ENCODE peak calls at places on chromosomes 4 and X, in six cellular contexts. W is NCI-H1694 treated with DMSO at 0.1 percent for 48 hours, O is foreskin keratinocyte, E is substantia nigra, F is natural killer cell, L is AG09309. Y is an unnamed sample.

GRCh38 chr4:123350191-123350544 is 46.4 kb upstream of the SPRY1 start:
- DNase-seq in E (no peak), W (no peak), L (no peak), O (peak; percentile 76), F (no peak), Y (no peak)

GRCh38 chr4:73669410-73670183 is 49.4 kb upstream of the RASSF6 start:
- DNase-seq in F (no peak), O (no peak), L (no peak), E (no peak), W (no peak), Y (no peak)

GRCh38 chr4:13464973-13465372 is 19.2 kb downstream of the RAB28 start:
- DNase-seq in W (no peak), E (no peak), L (no peak), O (no peak), F (no peak), Y (no peak)

GRCh38 chr4:96742332-96743014 is 902.6 kb downstream of the PDHA2 start:
- DNase-seq in W (no peak), F (no peak), L (no peak), O (no peak), E (no peak), Y (no peak)

GRCh38 chr4:66741081-66741480 is 804.2 kb downstream of the CENPC start:
- DNase-seq in F (no peak), O (peak; percentile 91), W (no peak), L (no peak), E (no peak), Y (no peak)

GRCh38 chrX:40176256-40176978 is 78.7 kb upstream of the BCOR start:
- DNase-seq in E (no peak), L (no peak), F (peak; percentile 72), O (no peak), W (no peak), Y (peak; percentile 67)

GRCh38 chrX:38768079-38768478 is 33.2 kb upstream of the MID1IP1 start:
- DNase-seq in E (no peak), F (no peak), W (peak; percentile 34), O (no peak), L (no peak), Y (peak; percentile 10)

GRCh38 chrX:7972586-7972985 is 45.4 kb upstream of the PNPLA4 start:
- DNase-seq in F (no peak), E (no peak), O (no peak), L (no peak), W (no peak), Y (no peak)

GRCh38 chr4:3411676-3412075 is 30.1 kb upstream of the HGFAC start:
- DNase-seq in L (no peak), W (no peak), O (no peak), E (no peak), F (no peak), Y (no peak)

GRCh38 chr4:184416913-184417734 is 57.2 kb downstream of the IRF2 start:
- DNase-seq in O (no peak), L (no peak), E (no peak), W (no peak), F (peak; percentile 54), Y (peak; percentile 69)

GRCh38 chr4:86271057-86271456 is 88.8 kb downstream of the MAPK10 start:
- DNase-seq in L (no peak), W (no peak), F (no peak), O (no peak), E (no peak), Y (no peak)

GRCh38 chrX:261167-261857 is 19.9 kb upstream of the PLCXD1 start:
- DNase-seq in F (no peak), O (no peak), L (no peak), E (no peak), W (no peak), Y (no peak)

GRCh38 chrX:48896611-48897011 is 957 bp downstream of the TIMM17B start:
- DNase-seq in O (no peak), F (no peak), E (no peak), W (no peak), L (no peak), Y (no peak)

GRCh38 chrX:110450050-110450449 is 91.4 kb downstream of the RTL9 start:
- DNase-seq in L (peak; percentile 37), O (no peak), F (peak; percentile 14), E (peak; percentile 69), W (peak; percentile 52), Y (peak; percentile 62)

GRCh38 chr4:98546910-98547544 is 111.4 kb downstream of the TSPAN5 start:
- DNase-seq in F (no peak), L (peak; percentile 47), E (peak; percentile 50), W (peak; percentile 66), O (no peak), Y (no peak)

GRCh38 chrX:22159071-22159470 is 113.6 kb upstream of the CBLL2 start:
- DNase-seq in E (no peak), O (no peak), F (no peak), L (no peak), W (no peak), Y (no peak)